ENCODE peak calls at places on chromosomes 4 and X, in eight cellular contexts. C, P, R, K, U, E, Z and I are unnamed samples.

GRCh38 chrX:115690554-115691216 is 129.7 kb downstream of the PLS3 start:
- DNase-seq in C (peak), P (peak), R (peak), K (no peak), U (peak), E (peak), Z (peak), I (no peak)

GRCh38 chr4:3372933-3373465 is 68.8 kb upstream of the HGFAC start:
- DNase-seq in C (no peak), P (no peak), R (peak), K (peak), U (peak), E (peak), Z (no peak), I (no peak)

GRCh38 chr4:26322349-26322748 is 1.5 kb downstream of the RBPJ start:
- DNase-seq in C (no peak), P (no peak), R (no peak), K (no peak), U (no peak), E (no peak), Z (no peak), I (no peak)

GRCh38 chr4:41784191-41784979 is 35.9 kb upstream of the PHOX2B start:
- DNase-seq in C (no peak), P (no peak), R (no peak), K (no peak), U (no peak), E (no peak), Z (no peak), I (no peak)

GRCh38 chr4:6674500-6675149 is 19.1 kb upstream of the S100P start:
- DNase-seq in C (peak), P (peak), R (peak), K (no peak), U (no peak), E (peak), Z (peak), I (no peak)

GRCh38 chr4:23766334-23766733 is 123.5 kb downstream of the PPARGC1A start:
- DNase-seq in C (no peak), P (no peak), R (no peak), K (no peak), U (no peak), E (no peak), Z (no peak), I (no peak)

GRCh38 chr4:78081541-78081940 is 24.4 kb downstream of the FRAS1 start:
- DNase-seq in C (no peak), P (peak), R (no peak), K (no peak), U (no peak), E (no peak), Z (no peak), I (no peak)

GRCh38 chrX:44735498-44735897 is 108.3 kb upstream of the DUSP21 start:
- DNase-seq in C (no peak), P (no peak), R (no peak), K (no peak), U (no peak), E (no peak), Z (no peak), I (no peak)

GRCh38 chr4:180950377-180950776 is 1292.8 kb upstream of the TENM3 start:
- DNase-seq in C (no peak), P (no peak), R (no peak), K (no peak), U (no peak), E (no peak), Z (peak), I (no peak)

GRCh38 chr4:135243960-135244561 is 1042.5 kb upstream of the PABPC4L start:
- DNase-seq in C (no peak), P (no peak), R (peak), K (no peak), U (no peak), E (no peak), Z (no peak), I (no peak)

GRCh38 chr4:159946983-159947645 is 844.2 kb downstream of the RAPGEF2 start:
- DNase-seq in C (peak), P (no peak), R (peak), K (no peak), U (no peak), E (peak), Z (peak), I (no peak)

GRCh38 chrX:46294234-46294633 is 251.0 kb downstream of the ZNF674 start:
- DNase-seq in C (peak), P (peak), R (peak), K (no peak), U (no peak), E (no peak), Z (no peak), I (no peak)

GRCh38 chr4:53720776-53721175 is 129.5 kb upstream of the LNX1 start:
- DNase-seq in C (no peak), P (no peak), R (no peak), K (no peak), U (no peak), E (no peak), Z (no peak), I (no peak)
- TF ChIP-seq CTCF in C (no peak), P (no peak), R (no peak), K (no peak), U (no peak), E (no peak), Z (no peak), I (no peak)

GRCh38 chr4:108168213-108168671 is 490 bp downstream of the LEF1 start:
- DNase-seq in C (no peak), P (peak), R (peak), K (no peak), U (no peak), E (no peak), Z (no peak), I (no peak)

GRCh38 chr4:108166038-108166437 is 2.7 kb downstream of the LEF1 start:
- DNase-seq in C (no peak), P (no peak), R (no peak), K (no peak), U (no peak), E (peak), Z (no peak), I (no peak)

GRCh38 chr4:108166441-108167315 is 2.1 kb downstream of the LEF1 start:
- DNase-seq in C (no peak), P (no peak), R (peak), K (no peak), U (no peak), E (peak), Z (no peak), I (no peak)

GRCh38 chr4:108163352-108163751 is 5.4 kb downstream of the LEF1 start:
- DNase-seq in C (no peak), P (no peak), R (no peak), K (no peak), U (no peak), E (no peak), Z (no peak), I (no peak)

DNA sequence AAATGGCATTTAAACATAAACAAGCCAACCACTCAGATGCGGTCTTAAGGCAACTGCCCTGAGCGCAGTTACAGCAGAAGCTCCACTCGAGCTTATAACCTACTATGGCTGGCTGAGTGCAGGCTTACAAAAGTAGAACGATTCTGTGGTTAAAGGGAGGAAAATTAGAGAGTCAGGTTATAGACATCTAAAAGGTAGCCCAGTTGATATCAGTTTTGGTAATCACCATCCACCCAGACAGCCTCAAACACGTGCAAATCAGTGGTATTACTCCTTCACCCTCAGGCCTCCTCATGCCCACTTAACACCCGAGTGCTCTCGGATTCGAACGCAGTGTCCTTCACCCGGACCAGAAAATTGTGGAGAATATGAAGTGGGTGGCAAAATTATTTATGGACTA is 3.1 kb downstream of the LEF1 start:
- DNase-seq in C (no peak), P (no peak), R (no peak), K (no peak), U (no peak), E (peak), Z (no peak), I (no peak)
- H3K4me3 ChIP-seq in C (no peak), P (no peak), R (no peak), K (no peak), U (no peak), E (peak), Z (no peak), I (no peak)

GRCh38 chr4:153421980-153422379 is 44.2 kb upstream of the TMEM131L start:
- DNase-seq in C (no peak), P (no peak), R (no peak), K (no peak), U (no peak), E (no peak), Z (no peak), I (no peak)
- TF ChIP-seq CTCF in C (no peak), P (no peak), R (no peak), K (no peak), U (no peak), E (no peak), Z (no peak), I (no peak)

GRCh38 chr4:93834371-93835066 is 6.0 kb downstream of the ATOH1 start:
- DNase-seq in C (no peak), P (no peak), R (no peak), K (no peak), U (no peak), E (no peak), Z (no peak), I (no peak)
- H3K4me3 ChIP-seq in C (no peak), P (no peak), R (no peak), K (peak), U (no peak), E (no peak), Z (no peak), I (peak)

GRCh38 chr4:15145709-15146108 is 143.4 kb downstream of the CPEB2 start:
- DNase-seq in C (no peak), P (no peak), R (no peak), K (peak), U (no peak), E (no peak), Z (no peak), I (no peak)

GRCh38 chr4:15144967-15145295 is 142.7 kb downstream of the CPEB2 start:
- DNase-seq in C (no peak), P (no peak), R (no peak), K (no peak), U (no peak), E (no peak), Z (no peak), I (no peak)

GRCh38 chr4:15142201-15142600 is 139.9 kb downstream of the CPEB2 start:
- DNase-seq in C (no peak), P (no peak), R (no peak), K (no peak), U (no peak), E (no peak), Z (no peak), I (no peak)

GRCh38 chr4:15143551-15143950 is 141.3 kb downstream of the CPEB2 start:
- DNase-seq in C (no peak), P (no peak), R (no peak), K (no peak), U (no peak), E (no peak), Z (no peak), I (no peak)

DNA sequence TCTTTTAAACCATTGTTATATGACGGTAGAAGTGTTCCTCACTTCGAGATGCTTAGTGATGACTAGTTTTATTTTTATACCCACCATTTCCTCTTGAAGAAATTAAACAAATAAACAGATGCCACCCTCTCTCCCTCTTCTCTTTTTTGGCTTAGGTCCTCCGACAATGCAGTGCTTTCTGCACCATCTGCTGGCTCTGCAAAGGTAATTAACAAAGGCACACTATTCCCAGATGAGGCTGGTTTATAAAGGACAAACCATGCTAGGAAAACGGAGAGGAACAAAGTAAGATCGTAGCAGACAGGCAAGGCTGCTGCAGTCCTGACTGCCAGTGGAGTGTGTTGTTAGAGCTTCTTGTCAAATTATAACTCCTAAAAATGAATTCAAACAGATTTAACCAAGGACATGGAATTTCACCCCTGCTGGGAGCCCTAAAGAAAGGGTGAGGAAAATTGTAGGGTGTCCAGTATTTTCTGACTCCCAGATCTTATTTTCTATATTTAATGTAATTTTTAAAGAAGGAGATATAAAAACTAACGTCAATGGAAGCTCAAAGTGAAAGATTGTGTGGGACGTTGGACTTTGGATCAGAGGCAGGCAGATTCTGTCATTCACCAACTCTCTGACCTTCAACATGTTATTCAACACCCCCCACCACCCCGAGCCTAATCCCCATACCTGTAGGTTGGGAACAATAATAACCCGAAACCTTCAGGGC is 142.1 kb downstream of the CPEB2 start:
- DNase-seq in C (no peak), P (no peak), R (no peak), K (no peak), U (no peak), E (no peak), Z (no peak), I (no peak)
- TF ChIP-seq CTCF in C (peak), P (no peak), R (no peak), K (peak), U (no peak), E (peak), Z (no peak), I (no peak)

GRCh38 chr4:147772056-147772455 is 40.2 kb downstream of the ARHGAP10 start:
- DNase-seq in C (no peak), P (no peak), R (no peak), K (no peak), U (no peak), E (no peak), Z (no peak), I (no peak)

GRCh38 chr4:147768113-147768512 is 36.2 kb downstream of the ARHGAP10 start:
- DNase-seq in C (peak), P (no peak), R (peak), K (no peak), U (no peak), E (no peak), Z (peak), I (no peak)

GRCh38 chr4:147770831-147771230 is 38.9 kb downstream of the ARHGAP10 start:
- DNase-seq in C (no peak), P (no peak), R (no peak), K (no peak), U (no peak), E (no peak), Z (no peak), I (no peak)

GRCh38 chr4:147772459-147772969 is 40.6 kb downstream of the ARHGAP10 start:
- DNase-seq in C (peak), P (no peak), R (peak), K (no peak), U (no peak), E (no peak), Z (peak), I (no peak)

GRCh38 chr4:147769386-147769785 is 37.5 kb downstream of the ARHGAP10 start:
- DNase-seq in C (no peak), P (no peak), R (peak), K (no peak), U (no peak), E (no peak), Z (peak), I (no peak)
- H3K4me3 ChIP-seq in C (no peak), P (no peak), R (no peak), K (no peak), U (no peak), E (no peak), Z (no peak), I (no peak)

GRCh38 chrX:131985526-131986049 is 37.5 kb upstream of the STK26 start:
- DNase-seq in C (no peak), P (no peak), R (no peak), K (no peak), U (no peak), E (peak), Z (peak), I (no peak)
- TF ChIP-seq CTCF in C (no peak), P (no peak), R (no peak), K (no peak), U (no peak), E (peak), Z (no peak), I (no peak)

GRCh38 chr4:82994834-82995233 is 15.8 kb downstream of the LIN54 start:
- DNase-seq in C (no peak), P (no peak), R (no peak), K (no peak), U (no peak), E (no peak), Z (no peak), I (no peak)

GRCh38 chr4:82988323-82988832 is 22.2 kb downstream of the LIN54 start:
- DNase-seq in C (peak), P (no peak), R (peak), K (no peak), U (no peak), E (no peak), Z (no peak), I (no peak)

GRCh38 chr4:82984459-82984858 is 26.2 kb downstream of the LIN54 start:
- DNase-seq in C (peak), P (peak), R (peak), K (no peak), U (no peak), E (peak), Z (peak), I (no peak)

DNA sequence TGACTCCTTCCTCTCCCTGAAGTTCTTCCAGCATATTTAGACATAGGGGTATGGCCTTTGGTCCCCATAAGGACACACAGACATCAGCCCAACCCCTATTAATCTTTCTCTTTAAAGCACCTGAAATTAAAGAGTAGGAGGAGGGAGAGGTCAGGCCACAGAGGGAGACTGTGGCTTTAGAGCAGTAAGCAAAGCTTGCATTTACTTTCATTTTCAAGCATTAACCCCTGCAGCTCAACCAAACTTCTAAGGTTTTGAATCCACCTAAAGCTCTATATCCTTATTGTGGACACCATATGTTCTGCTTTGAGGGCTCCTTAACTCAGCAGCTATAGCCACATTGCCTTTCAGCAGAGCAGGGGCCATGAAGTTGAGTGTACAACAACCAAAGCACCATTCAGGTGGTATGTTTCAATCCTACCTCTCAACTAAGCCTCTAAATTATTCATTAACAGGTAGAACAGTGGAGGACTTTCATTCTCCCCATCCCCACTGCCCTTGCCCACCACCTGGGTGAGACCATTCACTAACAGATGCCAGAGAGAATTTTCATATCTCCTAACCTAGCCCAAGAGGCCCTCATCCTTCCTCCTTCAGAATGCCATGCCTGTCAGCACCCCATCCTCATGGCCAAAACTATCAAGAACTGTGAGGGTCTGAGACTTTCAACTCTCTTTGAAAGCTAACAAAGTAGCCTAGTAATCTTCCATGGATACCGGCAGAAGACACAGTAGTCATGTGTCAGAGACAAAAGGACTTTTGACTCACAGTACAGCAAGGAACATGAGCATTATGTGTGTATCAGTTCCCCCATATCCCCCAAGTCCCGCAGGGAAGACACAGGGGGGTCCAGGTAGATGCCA is 20.8 kb downstream of the LIN54 start:
- DNase-seq in C (no peak), P (no peak), R (peak), K (no peak), U (no peak), E (no peak), Z (no peak), I (no peak)
- H3K4me3 ChIP-seq in C (no peak), P (no peak), R (no peak), K (no peak), U (no peak), E (no peak), Z (no peak), I (no peak)